ENCODE peak calls at places on chromosomes 12 and 14, in seven cellular contexts. Y, A, Z, U, E, L and T are unnamed samples.

GRCh38 chr14:68944162-68944561 is 34.9 kb downstream of the ACTN1 start:
- DNase-seq in Y (no peak), A (no peak), Z (no peak), U (no peak), E (no peak), L (no peak), T (no peak)

GRCh38 chr12:122106891-122107660 is 28.5 kb downstream of the MLXIP start:
- DNase-seq in Y (no peak), A (no peak), Z (peak; percentile 86), U (no peak), E (peak; percentile 66), L (no peak), T (no peak)

GRCh38 chr14:68667313-68667791 is 125.5 kb downstream of the ZFP36L1 start:
- DNase-seq in Y (no peak), A (no peak), Z (peak; percentile 70), U (no peak), E (no peak), L (no peak), T (no peak)

GRCh38 chr14:71597289-71597920 is 334.8 kb upstream of the RGS6 start:
- DNase-seq in Y (no peak), A (no peak), Z (no peak), U (no peak), E (no peak), L (no peak), T (no peak)

GRCh38 chr14:68268719-68269118 is 449.1 kb downstream of the RAD51B start:
- DNase-seq in Y (no peak), A (no peak), Z (peak; percentile 44), U (no peak), E (no peak), L (no peak), T (no peak)

GRCh38 chr12:37545759-37546158 is 770.8 kb upstream of the ALG10B start:
- DNase-seq in Y (no peak), A (no peak), Z (no peak), U (no peak), E (no peak), L (no peak), T (no peak)

GRCh38 chr14:50311337-50311973 is 574 bp downstream of the L2HGDH start:
- DNase-seq in Y (no peak), A (no peak), Z (no peak), U (no peak), E (no peak), L (no peak), T (no peak)

GRCh38 chr12:87323369-87323768 is 705.8 kb downstream of the C12orf50 start:
- DNase-seq in Y (peak; percentile 58), A (no peak), Z (peak; percentile 82), U (no peak), E (no peak), L (no peak), T (no peak)

GRCh38 chr12:98419101-98419794 is 96.1 kb upstream of the TMPO start:
- DNase-seq in Y (no peak), A (no peak), Z (no peak), U (no peak), E (no peak), L (no peak), T (no peak)

DNA sequence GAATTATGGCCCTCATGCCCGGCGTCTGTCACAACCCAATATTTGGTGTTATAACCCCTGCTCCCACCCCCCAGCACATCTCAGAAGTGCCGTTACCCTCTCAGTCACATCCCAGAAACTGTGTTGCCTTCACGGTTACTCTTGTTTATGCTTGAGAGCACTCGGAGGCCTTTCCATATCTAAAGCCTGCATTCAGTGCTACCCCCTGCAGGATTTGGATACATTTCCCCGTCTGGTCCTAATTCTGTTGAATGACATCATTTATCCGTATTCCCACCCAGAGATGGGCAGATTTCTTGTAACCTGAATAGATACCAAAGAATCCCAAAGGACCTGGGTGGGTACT is 19.1 kb upstream of the FOS start:
- DNase-seq in Y (no peak), A (no peak), Z (peak; percentile 79), U (no peak), E (no peak), L (no peak), T (no peak)
- TF ChIP-seq CTCF in Y (peak; percentile 37), A (peak; percentile 25), Z (peak; percentile 26), U (peak; percentile 9), E (peak; percentile 42), L (no peak), T (no peak)

DNA sequence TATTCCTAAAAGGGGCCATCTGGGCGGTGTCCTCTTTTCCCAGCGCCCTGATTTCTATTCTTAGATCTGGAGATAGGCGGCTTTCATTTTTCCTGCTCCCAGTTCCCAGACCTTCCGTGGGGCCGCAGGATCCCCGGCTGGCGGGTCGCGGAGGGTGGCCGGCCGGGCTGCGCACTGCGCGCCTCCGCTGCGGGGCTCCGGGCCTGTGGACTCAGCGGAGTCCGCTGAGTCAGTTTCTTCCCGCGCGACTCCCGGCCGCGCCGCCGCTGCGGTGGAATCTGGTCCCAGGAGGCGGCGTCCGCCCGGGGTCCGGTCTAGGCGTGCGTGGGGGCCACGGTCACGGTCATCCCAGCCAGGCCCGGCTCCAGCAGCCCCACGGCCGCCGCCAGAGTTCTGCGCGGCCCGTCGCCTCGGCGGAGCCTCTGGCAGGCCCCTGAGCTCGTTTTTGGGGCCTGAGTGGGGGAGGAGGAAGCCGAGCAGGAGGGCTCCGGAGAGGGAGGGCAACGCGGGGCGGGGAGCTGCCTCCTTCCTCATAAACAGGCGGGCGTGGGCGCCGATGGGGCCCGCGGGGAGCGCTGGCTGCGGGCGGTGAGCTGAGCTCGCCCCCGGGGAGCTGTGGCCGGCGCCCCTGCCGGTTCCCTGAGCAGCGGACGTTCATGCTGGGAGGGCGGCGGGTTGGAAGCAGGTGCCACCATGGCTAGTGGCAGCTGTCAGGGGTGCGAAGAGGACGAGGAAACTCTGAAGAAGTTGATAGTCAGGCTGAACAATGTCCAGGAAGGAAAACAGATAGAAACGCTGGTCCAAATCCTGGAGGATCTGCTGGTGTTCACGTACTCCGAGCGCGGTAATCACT is at the start of gene LRRK2:
- DNase-seq in Y (no peak), A (peak; percentile 62), Z (peak; percentile 66), U (peak; percentile 45), E (peak; percentile 88), L (no peak), T (peak; percentile 84)
- TF ChIP-seq CTCF in Y (no peak), A (peak; percentile 12), Z (peak; percentile 3), U (peak; percentile 18), E (peak; percentile 34), L (no peak), T (no peak)

DNA sequence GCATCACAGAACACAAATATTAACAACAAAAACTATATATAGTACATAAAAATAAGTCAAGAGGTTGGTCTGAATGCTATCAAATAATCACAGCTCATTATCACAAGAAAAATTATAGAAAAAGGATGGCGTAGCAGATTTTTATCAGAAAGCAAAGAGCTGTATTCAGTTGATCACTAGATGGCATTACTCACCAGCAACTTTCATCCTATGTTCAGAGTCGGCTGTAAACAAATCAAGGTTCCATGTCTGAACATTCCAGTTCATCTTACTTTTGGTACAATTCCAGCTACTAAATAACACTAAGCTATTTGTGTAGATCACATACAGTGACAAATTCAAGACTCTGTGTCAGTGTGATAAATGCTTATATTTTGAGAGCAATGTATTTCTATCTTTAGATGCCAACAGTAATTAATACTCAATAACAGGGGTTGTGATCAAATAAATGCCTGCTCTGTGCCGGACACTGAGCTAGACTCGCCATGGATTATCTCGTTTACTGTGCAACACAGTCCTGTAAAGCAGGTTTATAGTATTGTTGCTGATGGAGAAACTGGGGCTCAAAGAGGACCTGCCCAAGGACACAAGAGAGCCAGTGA is 30.1 kb downstream of the NRDE2 start:
- DNase-seq in Y (peak; percentile 41), A (no peak), Z (peak; percentile 67), U (no peak), E (no peak), L (peak; percentile 30), T (no peak)
- TF ChIP-seq CTCF in Y (peak; percentile 55), A (peak; percentile 58), Z (peak; percentile 53), U (peak; percentile 52), E (peak; percentile 71), L (peak; percentile 29), T (peak; percentile 66)

GRCh38 chr12:101596172-101596571 is 1.4 kb downstream of the MYBPC1 start:
- DNase-seq in Y (no peak), A (no peak), Z (no peak), U (no peak), E (no peak), L (no peak), T (no peak)

GRCh38 chr12:101592931-101593330 is 1.8 kb upstream of the MYBPC1 start:
- DNase-seq in Y (no peak), A (no peak), Z (no peak), U (no peak), E (no peak), L (no peak), T (no peak)

GRCh38 chr12:101592448-101592847 is 2.3 kb upstream of the MYBPC1 start:
- DNase-seq in Y (no peak), A (no peak), Z (no peak), U (no peak), E (no peak), L (no peak), T (no peak)

GRCh38 chr12:101597164-101597563 is 2.4 kb downstream of the MYBPC1 start:
- DNase-seq in Y (no peak), A (no peak), Z (no peak), U (no peak), E (no peak), L (no peak), T (no peak)

GRCh38 chr12:101594700-101595099 is at the start of gene MYBPC1:
- DNase-seq in Y (no peak), A (peak; percentile 43), Z (no peak), U (no peak), E (no peak), L (no peak), T (peak; percentile 83)
- TF ChIP-seq CTCF in Y (no peak), A (no peak), Z (no peak), U (no peak), E (no peak), L (no peak), T (peak; percentile 62)

DNA sequence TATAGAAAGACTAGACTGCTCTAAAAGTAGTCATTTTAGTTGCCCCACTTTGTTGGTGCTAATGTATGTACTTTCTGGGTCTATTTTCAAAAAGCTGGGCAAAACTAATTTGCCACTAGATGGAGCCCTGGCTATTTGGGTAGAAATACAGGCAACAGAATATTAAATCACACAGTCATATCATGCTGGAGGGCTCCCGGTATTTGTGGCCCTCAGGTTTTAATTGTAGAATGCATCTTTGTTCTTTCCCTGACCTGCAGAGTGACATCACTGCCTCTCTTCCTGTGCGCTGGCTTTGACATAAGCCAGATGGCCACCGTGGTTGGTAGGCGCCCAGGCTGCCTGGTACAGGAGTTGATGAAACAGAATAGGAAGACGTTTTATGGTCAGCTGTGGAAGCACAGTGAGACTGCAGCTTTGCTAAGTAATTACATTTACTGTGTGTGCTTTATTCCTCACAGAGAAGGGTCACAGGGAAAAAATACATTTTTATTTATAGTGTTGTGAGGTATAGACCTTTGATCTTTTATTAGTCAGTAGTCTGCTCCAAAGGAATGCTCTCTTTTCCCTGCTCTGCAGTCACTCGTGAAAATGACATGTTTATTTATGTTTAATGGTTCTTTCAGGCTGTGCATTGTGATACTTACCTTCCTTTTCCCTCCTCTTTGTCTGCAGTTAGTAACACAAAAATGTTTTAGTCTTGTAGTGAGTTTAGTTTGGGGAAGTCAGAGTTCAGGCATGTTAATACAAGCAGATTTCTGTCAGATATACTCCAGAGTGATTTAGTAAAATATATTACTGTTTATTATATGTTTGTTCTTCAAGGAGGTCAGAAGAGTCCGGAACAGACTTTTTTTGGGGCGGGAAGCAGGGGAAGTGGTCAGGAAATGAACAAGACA is 28.4 kb downstream of the MSRB3 start:
- DNase-seq in Y (peak; percentile 39), A (peak; percentile 37), Z (peak; percentile 69), U (no peak), E (peak; percentile 50), L (no peak), T (peak; percentile 15)
- TF ChIP-seq CTCF in Y (peak; percentile 79), A (peak; percentile 85), Z (peak; percentile 71), U (no peak), E (peak; percentile 55), L (peak; percentile 64), T (peak; percentile 47)